ENCODE peak calls at places on chromosome 21, in five cellular contexts. S is upper lobe of right lung; Z is H9; B is stimulated activated CD8-positive, alpha-beta memory T cell treated with anti-CD3 and anti-CD28 coated beads, Interleukin-4, amount 100 ng/mL, for 48 hours; F is HuH-7.5. L is an unnamed sample.

GRCh38 chr21:30345014-30345413 is 3.4 kb downstream of the KRTAP23-1 start:
- DNase-seq in S (no peak), B (no peak), F (no peak), Z (no peak), L (no peak)

GRCh38 chr21:35335951-35336446 is 286.9 kb upstream of the RUNX1 start:
- DNase-seq in B (no peak), Z (no peak), S (no peak), F (no peak), L (no peak)

GRCh38 chr21:21196087-21196486 is 197.9 kb downstream of the NCAM2 start:
- DNase-seq in S (no peak), Z (no peak), F (no peak), B (no peak), L (no peak)

GRCh38 chr21:34913786-34914185 is 135.3 kb downstream of the RUNX1 start:
- DNase-seq in S (no peak), F (no peak), Z (no peak), B (no peak), L (no peak)

GRCh38 chr21:29005696-29006095 is 13.0 kb upstream of the LTN1 start:
- DNase-seq in Z (no peak), F (no peak), S (no peak), B (no peak), L (peak)

GRCh38 chr21:34885636-34886553 is 163.2 kb downstream of the RUNX1 start:
- DNase-seq in Z (peak), F (peak), B (no peak), S (no peak), L (no peak)

GRCh38 chr21:42254631-42255030 is 35.7 kb downstream of the ABCG1 start:
- DNase-seq in S (no peak), B (no peak), F (no peak), Z (no peak), L (no peak)

GRCh38 chr21:35779690-35780570 is 280.4 kb downstream of the SETD4 start:
- DNase-seq in F (no peak), B (no peak), S (no peak), Z (no peak), L (no peak)

GRCh38 chr21:37341254-37341960 is 25.2 kb upstream of the DYRK1A start:
- DNase-seq in Z (no peak), F (no peak), S (no peak), B (no peak), L (peak)

GRCh38 chr21:44718571-44718970 is 7.2 kb upstream of the TSPEAR start:
- DNase-seq in S (peak), B (no peak), F (no peak), Z (peak), L (no peak)

GRCh38 chr21:33541756-33542639 is at the start of gene GART:
- DNase-seq in Z (peak), B (peak), S (peak), F (peak), L (peak)

GRCh38 chr21:46056450-46056903 is 41.4 kb upstream of the COL6A2 start:
- DNase-seq in Z (peak), B (peak), S (peak), F (no peak), L (no peak)

GRCh38 chr21:37532868-37533780 is 166.6 kb downstream of the DYRK1A start:
- DNase-seq in Z (no peak), B (peak), S (no peak), F (no peak), L (peak)

GRCh38 chr21:36166705-36167104 is 10.1 kb downstream of the DOP1B start:
- DNase-seq in S (no peak), F (no peak), B (no peak), Z (peak), L (no peak)

GRCh38 chr21:45297329-45297728 is 9.6 kb upstream of the POFUT2 start:
- DNase-seq in B (no peak), F (no peak), S (no peak), Z (no peak), L (no peak)

GRCh38 chr21:28444131-28444530 is 548.5 kb downstream of the LTN1 start:
- DNase-seq in F (no peak), S (no peak), Z (no peak), B (no peak), L (no peak)

GRCh38 chr21:46118305-46118870 is 20.5 kb downstream of the COL6A2 start:
- DNase-seq in B (no peak), S (peak), F (no peak), Z (peak), L (no peak)

GRCh38 chr21:45577806-45578801 is 35.9 kb upstream of the SLC19A1 start:
- DNase-seq in F (peak), Z (peak), B (no peak), S (peak), L (no peak)

GRCh38 chr21:41251961-41252642 is 64.5 kb upstream of the FAM3B start:
- DNase-seq in Z (no peak), S (no peak), B (no peak), F (no peak), L (peak)

GRCh38 chr21:25944082-25944481 is 209.3 kb downstream of the GABPA start:
- DNase-seq in B (no peak), Z (no peak), F (no peak), S (no peak), L (no peak)

GRCh38 chr21:14683021-14683420 is 136.9 kb upstream of the SAMSN1 start:
- DNase-seq in F (no peak), Z (no peak), S (no peak), B (no peak), L (no peak)

GRCh38 chr21:44018813-44019567 is 6.9 kb downstream of the TRAPPC10 start:
- DNase-seq in F (no peak), S (no peak), Z (no peak), B (no peak), L (no peak)

GRCh38 chr21:31182231-31183129 is 144.2 kb upstream of the KRTAP19-8 start:
- DNase-seq in F (no peak), S (no peak), B (peak), Z (no peak), L (no peak)

GRCh38 chr21:33901421-33902288 is 13.9 kb downstream of the ATP5PO start:
- DNase-seq in S (no peak), Z (peak), B (no peak), F (no peak), L (peak)

GRCh38 chr21:44332965-44333364 is 6.2 kb downstream of the CFAP410 start:
- DNase-seq in F (no peak), B (no peak), Z (no peak), S (no peak), L (no peak)

L was measured in NCI-H226.